ENCODE peak calls at places on chromosome 20, in seven cellular contexts. N, X, F, S, Q, E and V are unnamed samples.

GRCh38 chr20:50478162-50479036 is 31.8 kb upstream of the PTPN1 start:
- DNase-seq in N (peak; percentile 82), X (no peak), F (peak; percentile 47), S (peak; percentile 72), Q (peak; percentile 54), E (peak; percentile 82), V (peak; percentile 66)

GRCh38 chr20:7790189-7790588 is 150.1 kb downstream of the HAO1 start:
- DNase-seq in N (peak; percentile 16), X (no peak), F (no peak), S (no peak), Q (peak; percentile 78), E (no peak), V (no peak)

GRCh38 chr20:4076671-4077070 is 61.3 kb upstream of the RNF24 start:
- DNase-seq in N (peak; percentile 87), X (no peak), F (no peak), S (no peak), Q (peak; percentile 96), E (no peak), V (no peak)

GRCh38 chr20:58466309-58466708 is 48.9 kb downstream of the APCDD1L start:
- DNase-seq in N (no peak), X (no peak), F (no peak), S (no peak), Q (no peak), E (no peak), V (no peak)

GRCh38 chr20:35084998-35085397 is 7.6 kb downstream of the TRPC4AP start:
- DNase-seq in N (no peak), X (no peak), F (no peak), S (no peak), Q (no peak), E (no peak), V (no peak)

GRCh38 chr20:16393836-16394235 is 179.4 kb downstream of the KIF16B start:
- DNase-seq in N (no peak), X (no peak), F (no peak), S (no peak), Q (no peak), E (no peak), V (no peak)

GRCh38 chr20:1324598-1325172 is 4.3 kb downstream of the SDCBP2 start:
- DNase-seq in N (peak; percentile 70), X (no peak), F (no peak), S (no peak), Q (peak; percentile 81), E (peak; percentile 65), V (no peak)

GRCh38 chr20:25280051-25280573 is 32.2 kb downstream of the PYGB start:
- DNase-seq in N (no peak), X (no peak), F (peak; percentile 32), S (peak; percentile 75), Q (no peak), E (peak; percentile 33), V (no peak)

GRCh38 chr20:14384411-14384810 is 47.0 kb upstream of the FLRT3 start:
- DNase-seq in N (peak; percentile 53), X (no peak), F (no peak), S (no peak), Q (no peak), E (no peak), V (no peak)

GRCh38 chr20:1702855-1703254 is 45.3 kb upstream of the SIRPG start:
- DNase-seq in N (no peak), X (no peak), F (no peak), S (no peak), Q (no peak), E (no peak), V (no peak)

GRCh38 chr20:689947-690346 is 14.3 kb upstream of the SCRT2 start:
- DNase-seq in N (no peak), X (no peak), F (no peak), S (no peak), Q (no peak), E (no peak), V (no peak)

GRCh38 chr20:52484438-52484837 is 292.9 kb upstream of the ZFP64 start:
- DNase-seq in N (peak; percentile 4), X (no peak), F (no peak), S (no peak), Q (peak; percentile 90), E (no peak), V (no peak)

GRCh38 chr20:33733654-33734576 is 2.1 kb downstream of the ZNF341 start:
- DNase-seq in N (peak; percentile 91), X (no peak), F (peak; percentile 29), S (no peak), Q (peak; percentile 58), E (no peak), V (no peak)

GRCh38 chr20:12084482-12084881 is 166.8 kb downstream of the BTBD3 start:
- DNase-seq in N (no peak), X (no peak), F (no peak), S (no peak), Q (no peak), E (no peak), V (no peak)

GRCh38 chr20:38466171-38466570 is 6.5 kb upstream of the RALGAPB start:
- DNase-seq in N (no peak), X (no peak), F (no peak), S (no peak), Q (no peak), E (no peak), V (no peak)

GRCh38 chr20:63622732-63623131 is 4.2 kb downstream of the GMEB2 start:
- DNase-seq in N (no peak), X (no peak), F (no peak), S (no peak), Q (no peak), E (no peak), V (no peak)

GRCh38 chr20:47205577-47206123 is 150.8 kb downstream of the ZMYND8 start:
- DNase-seq in N (peak; percentile 88), X (peak; percentile 16), F (peak; percentile 79), S (peak; percentile 65), Q (peak; percentile 78), E (peak; percentile 67), V (no peak)

GRCh38 chr20:62025394-62025793 is 40.3 kb downstream of the TAF4 start:
- DNase-seq in N (no peak), X (no peak), F (no peak), S (peak; percentile 45), Q (no peak), E (no peak), V (no peak)

GRCh38 chr20:52306477-52306876 is 114.9 kb upstream of the ZFP64 start:
- DNase-seq in N (no peak), X (no peak), F (no peak), S (no peak), Q (no peak), E (no peak), V (no peak)

GRCh38 chr20:1402149-1402548 is 9.3 kb upstream of the FKBP1A start:
- DNase-seq in N (no peak), X (no peak), F (no peak), S (no peak), Q (peak; percentile 76), E (no peak), V (peak; percentile 81)

GRCh38 chr20:3777381-3777725 is 3.9 kb downstream of the SPEF1 start:
- DNase-seq in N (no peak), X (no peak), F (no peak), S (no peak), Q (no peak), E (no peak), V (no peak)

GRCh38 chr20:10739575-10739974 is 65.8 kb upstream of the JAG1 start:
- DNase-seq in N (peak; percentile 45), X (no peak), F (no peak), S (no peak), Q (no peak), E (no peak), V (no peak)

GRCh38 chr20:4046311-4046924 is 31.1 kb upstream of the RNF24 start:
- DNase-seq in N (no peak), X (no peak), F (no peak), S (no peak), Q (no peak), E (no peak), V (no peak)

GRCh38 chr20:58593880-58594473 is 57.1 kb upstream of the STX16 start:
- DNase-seq in N (no peak), X (no peak), F (no peak), S (no peak), Q (no peak), E (no peak), V (no peak)

DNA sequence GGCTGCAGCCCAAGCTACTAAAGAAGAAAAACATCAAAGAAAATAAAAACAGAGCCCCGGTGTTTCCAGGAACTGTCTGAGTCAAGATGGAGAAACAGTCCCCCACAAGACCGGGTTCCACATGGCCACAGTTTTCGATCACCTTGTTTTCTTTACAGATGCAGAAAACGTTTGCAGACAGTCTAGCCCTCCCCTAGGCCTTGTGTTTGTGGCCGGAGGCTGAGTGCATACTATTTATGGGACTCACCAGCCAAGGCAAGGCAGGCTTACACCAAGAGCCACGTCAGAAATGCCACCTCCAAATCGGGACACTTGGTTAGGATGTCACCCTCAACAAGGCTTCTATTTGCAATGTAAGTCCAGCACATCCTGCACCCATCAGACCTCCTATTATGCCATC is 97.3 kb downstream of the BMP7 start:
- DNase-seq in N (no peak), X (no peak), F (no peak), S (no peak), Q (no peak), E (no peak), V (no peak)
- H3K4me3 ChIP-seq in N (no peak overlapping the region), X (no peak overlapping the region), F (no peak overlapping the region), S (no peak overlapping the region), Q (no peak overlapping the region), E (no peak overlapping the region), V (no peak overlapping the region)

DNA sequence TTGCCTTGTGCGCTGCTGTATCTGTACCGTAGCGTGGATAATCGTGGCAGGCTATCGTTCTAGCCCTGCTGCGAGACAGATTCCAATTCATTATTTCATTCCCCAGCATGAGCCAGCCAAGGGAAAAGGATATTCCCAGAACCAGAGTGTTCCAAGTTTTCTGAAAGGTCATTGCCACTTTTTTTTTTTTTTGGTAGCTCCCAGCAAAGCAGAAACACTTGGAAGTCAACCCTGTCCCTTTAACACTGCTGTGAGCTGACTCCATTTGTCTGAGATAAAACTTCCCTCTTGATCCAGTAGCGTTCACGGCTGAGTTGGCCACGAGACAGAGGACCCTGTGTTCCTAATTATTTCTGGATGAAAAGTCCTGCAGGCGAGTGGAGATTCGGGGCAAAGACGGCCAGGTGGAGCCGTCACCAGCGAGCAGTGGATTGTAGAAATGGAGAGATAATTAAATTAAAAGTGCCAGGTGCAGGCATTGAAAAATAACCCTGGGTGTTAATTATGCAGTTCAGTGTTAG is 164.1 kb downstream of the SLC24A3 start:
- DNase-seq in N (no peak), X (no peak), F (peak; percentile 41), S (no peak), Q (no peak), E (no peak), V (no peak)
- H3K4me3 ChIP-seq in N (no peak overlapping the region), X (no peak overlapping the region), F (peak overlapping the region; percentile 31), S (no peak overlapping the region), Q (no peak overlapping the region), E (no peak overlapping the region), V (no peak overlapping the region)

GRCh38 chr20:22586645-22587310 is 2.4 kb upstream of the FOXA2 start:
- DNase-seq in N (no peak), X (no peak), F (no peak), S (peak; percentile 46), Q (no peak), E (no peak), V (peak; percentile 3)
- H3K4me3 ChIP-seq in N (no peak overlapping the region), X (no peak overlapping the region), F (no peak overlapping the region), S (no peak overlapping the region), Q (no peak overlapping the region), E (no peak overlapping the region), V (no peak overlapping the region)

DNA sequence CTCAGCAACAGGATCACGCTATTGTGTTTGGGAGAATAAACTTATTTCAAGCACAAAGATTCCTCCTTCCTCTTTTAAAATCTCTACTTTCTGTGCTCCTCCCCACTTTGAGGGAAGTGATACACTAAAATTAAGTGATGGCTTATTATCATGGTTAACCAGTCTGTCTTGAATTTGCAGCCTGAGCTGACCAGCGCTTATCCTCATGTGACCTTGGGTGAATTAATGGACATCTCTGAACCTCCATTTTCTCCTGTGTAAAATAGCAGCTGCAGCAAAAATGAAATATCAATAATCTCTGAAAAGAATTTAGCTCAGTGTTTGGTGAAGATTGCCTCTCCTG is 222.6 kb downstream of the BCAS1 start:
- DNase-seq in N (no peak), X (no peak), F (no peak), S (no peak), Q (no peak), E (no peak), V (no peak)
- H3K4me3 ChIP-seq in N (no peak overlapping the region), X (no peak overlapping the region), F (no peak overlapping the region), S (no peak overlapping the region), Q (no peak overlapping the region), E (peak overlapping the region; percentile 10), V (no peak overlapping the region)